ENCODE peak calls at places on chromosomes 11 and 22, in ten cellular contexts. W is endodermal cell, F is heart left ventricle, K is hepatocyte, J is K562, I is A549, V is heart right ventricle, R is colonic mucosa, H is mucosa of descending colon, G is ovary. X is an unnamed sample. For H3K4me1, the result is how much of the 10 kb centered on the place peaks cover.

GRCh38 chr11:7256943-7257342 is 5.2 kb downstream of the SYT9 start:
- DNase-seq in W (no peak), F (no peak), K (no peak), J (no peak), I (no peak), V (no peak), R (no peak), H (no peak), G (no peak), X (no peak)

GRCh38 chr22:27927608-27928007 is 8.6 kb upstream of the PITPNB start:
- DNase-seq in W (no peak), F (no peak), K (no peak), J (no peak), I (no peak), V (no peak), R (no peak), H (no peak), G (no peak), X (no peak)

GRCh38 chr11:135009125-135009524 is 597.1 kb upstream of the B3GAT1 start:
- DNase-seq in W (no peak), F (no peak), K (no peak), J (no peak), I (no peak), V (no peak), R (no peak), H (no peak), G (no peak), X (no peak)

GRCh38 chr11:8707541-8708270 is 25.1 kb downstream of the RPL27A start:
- DNase-seq in W (peak), F (peak), K (no peak), J (no peak), I (no peak), V (peak), R (no peak), H (peak), G (peak), X (no peak)

GRCh38 chr22:43826142-43827093 is 14.3 kb upstream of the EFCAB6 start:
- DNase-seq in W (peak), F (no peak), K (peak), J (no peak), I (peak), V (no peak), R (no peak), H (no peak), G (peak), X (no peak)

GRCh38 chr11:85595285-85595884 is 31.8 kb downstream of the DLG2 start:
- DNase-seq in W (no peak), F (no peak), K (peak), J (peak), I (peak), V (no peak), R (no peak), H (no peak), G (no peak), X (no peak)

GRCh38 chr22:46366327-46366731 is 30.8 kb downstream of the TRMU start:
- DNase-seq in W (no peak), F (no peak), K (no peak), J (no peak), I (no peak), V (no peak), R (no peak), H (no peak), G (no peak), X (no peak)

GRCh38 chr11:104735013-104735412 is 163.2 kb downstream of the CASP12 start:
- DNase-seq in W (no peak), F (no peak), K (no peak), J (no peak), I (no peak), V (no peak), R (no peak), H (no peak), G (no peak), X (no peak)

GRCh38 chr22:28600546-28601143 is 79.0 kb downstream of the TTC28 start:
- DNase-seq in W (no peak), F (no peak), K (peak), J (peak), I (peak), V (no peak), R (peak), H (no peak), G (no peak), X (no peak)

GRCh38 chr22:17576475-17576874 is 13.2 kb downstream of the SLC25A18 start:
- DNase-seq in W (peak), F (no peak), K (no peak), J (peak), I (no peak), V (no peak), R (no peak), H (peak), G (no peak), X (no peak)

GRCh38 chr22:25702046-25702445 is 39.9 kb upstream of the MYO18B start:
- DNase-seq in W (no peak), F (no peak), K (no peak), J (no peak), I (no peak), V (no peak), R (no peak), H (no peak), G (no peak), X (no peak)

GRCh38 chr11:83064011-83064410 is 7.7 kb downstream of the RAB30 start:
- DNase-seq in W (no peak), F (no peak), K (no peak), J (no peak), I (no peak), V (no peak), R (no peak), H (no peak), G (no peak), X (no peak)
- TF ChIP-seq CTCF in W (no peak), F (no peak), K (no peak), J (no peak), I (no peak), V (no peak), R (no peak), H (no peak), G (no peak), X (no peak)

GRCh38 chr11:67406420-67406968 is 2.6 kb downstream of the TBC1D10C start:
- DNase-seq in W (no peak), F (no peak), K (no peak), J (no peak), I (no peak), V (no peak), R (no peak), H (no peak), G (no peak), X (no peak)
- H3K4me1 ChIP-seq in W (under half), F (under half), K (under half), J (under half), I (under half), V (under half), R (under half), H (under half), G (under half), X (under half)

DNA sequence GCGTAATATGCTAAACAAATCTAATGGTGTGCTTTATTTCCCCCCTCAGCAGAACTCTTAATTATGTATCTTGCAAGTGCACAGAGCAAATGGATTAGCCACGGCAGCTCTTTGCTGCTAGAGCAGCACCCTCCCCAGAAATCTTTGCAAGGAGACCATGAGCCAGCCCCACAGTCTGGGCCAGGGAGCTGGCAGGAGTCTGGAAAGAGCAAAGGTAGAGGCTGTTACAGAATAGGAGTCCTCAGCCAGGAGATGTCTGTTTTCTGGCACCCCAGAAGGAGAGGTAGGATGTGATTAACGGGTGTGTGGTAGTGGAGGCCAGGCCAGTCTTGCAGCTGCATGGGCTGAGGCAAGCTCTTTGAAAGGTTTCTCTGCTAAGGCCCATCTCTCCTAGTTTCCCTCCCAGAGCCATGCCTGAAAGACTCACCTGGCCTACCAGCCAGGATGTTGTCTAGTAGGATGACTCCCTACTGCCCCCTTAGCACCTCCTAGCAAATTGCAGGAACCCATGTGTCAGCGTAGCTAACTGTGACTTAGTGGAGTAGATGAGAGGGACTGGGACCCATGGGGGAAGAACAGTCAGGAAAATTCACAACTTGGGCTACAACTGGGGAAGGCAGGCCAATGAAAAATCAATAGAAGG is 557.2 kb downstream of the BUD13 start:
- DNase-seq in W (peak), F (no peak), K (no peak), J (peak), I (peak), V (no peak), R (no peak), H (no peak), G (no peak), X (no peak)
- TF ChIP-seq CTCF in W (peak), F (no peak), K (no peak), J (peak), I (no peak), V (no peak), R (no peak), H (no peak), G (no peak), X (no peak)

DNA sequence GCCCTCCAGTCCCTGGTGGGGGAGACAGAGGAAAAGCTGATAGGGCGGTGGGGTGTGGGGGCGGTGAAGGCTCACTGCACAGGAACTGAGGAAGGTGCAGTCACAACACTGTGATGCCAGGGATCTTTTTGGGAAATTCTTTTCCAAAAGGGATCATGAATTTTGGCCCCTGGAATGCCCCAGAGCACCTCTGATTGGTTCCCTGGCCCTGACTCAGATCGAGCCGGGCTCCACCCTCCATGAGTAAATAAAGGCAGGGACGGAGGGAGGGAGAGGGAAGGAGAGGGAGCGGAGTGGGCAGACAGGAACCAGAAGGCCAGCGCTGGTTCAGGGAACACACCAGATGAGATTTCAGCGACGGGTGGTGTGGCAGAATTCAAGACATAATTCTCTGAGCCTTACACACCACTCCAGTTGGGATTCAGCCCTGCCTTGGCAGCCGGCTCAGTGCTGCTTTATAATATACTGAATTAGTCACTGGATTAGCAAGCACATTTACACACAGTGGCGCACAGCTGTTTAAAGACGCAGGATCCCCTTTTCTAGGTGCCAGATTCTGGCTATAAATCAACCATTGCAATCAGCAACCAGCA is 80.3 kb downstream of the ETS1 start:
- DNase-seq in W (no peak), F (peak), K (peak), J (no peak), I (peak), V (peak), R (peak), H (peak), G (peak), X (peak)
- H3K4me1 ChIP-seq in W (under half), F (half or more), K (half or more), J (under half), I (half or more), V (under half), R (under half), H (half or more), G (under half), X (half or more)

GRCh38 chr11:16986434-16987204 is 27.6 kb downstream of the PLEKHA7 start:
- DNase-seq in W (peak), F (no peak), K (peak), J (peak), I (no peak), V (no peak), R (peak), H (peak), G (peak), X (no peak)
- TF ChIP-seq CTCF in W (no peak), F (no peak), K (no peak), J (no peak), I (no peak), V (no peak), R (no peak), H (peak), G (no peak), X (no peak)

GRCh38 chr11:2874963-2875362 is 10.6 kb downstream of the CDKN1C start:
- DNase-seq in W (no peak), F (no peak), K (no peak), J (no peak), I (no peak), V (no peak), R (no peak), H (no peak), G (no peak), X (no peak)
- H3K4me1 ChIP-seq in W (under half), F (under half), K (under half), J (under half), I (under half), V (under half), R (under half), H (under half), G (under half), X (under half)

DNA sequence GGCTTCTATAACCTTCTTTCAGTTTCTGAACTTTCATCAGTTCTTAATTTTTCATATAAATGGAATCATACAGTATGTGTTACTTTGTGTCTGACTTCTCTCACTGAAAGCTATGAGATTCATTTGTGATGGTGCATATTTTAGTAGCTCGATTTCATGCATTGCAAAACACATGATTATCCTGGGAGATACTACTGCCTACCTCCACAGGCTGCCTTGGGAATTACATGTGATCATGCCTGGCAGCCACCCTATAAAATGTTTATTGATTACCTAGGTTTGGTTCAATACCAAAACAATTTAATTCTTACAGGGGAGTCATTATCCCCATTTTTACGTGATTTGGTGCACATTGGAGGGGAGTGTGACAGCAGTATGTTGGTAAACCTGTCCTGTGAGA is 34.1 kb upstream of the PAK1 start:
- DNase-seq in W (no peak), F (no peak), K (no peak), J (no peak), I (no peak), V (no peak), R (no peak), H (no peak), G (no peak), X (no peak)
- TF ChIP-seq CTCF in W (peak), F (no peak), K (no peak), J (no peak), I (no peak), V (no peak), R (no peak), H (no peak), G (no peak), X (no peak)

X was measured in vagina.